ENCODE peak calls at places on chromosome 12, in five cellular contexts. Y is H7, Z is GM04504, E is activated T-cell treated with anti-CD3 and anti-CD28 coated beads for 1 hour, F is NCI-H2107. I is an unnamed sample.

GRCh38 chr12:75690556-75690955 is 179.1 kb upstream of the KRR1 start:
- DNase-seq in F (no peak), Z (peak), Y (no peak), E (no peak), I (no peak)

GRCh38 chr12:63915105-63915830 is 70.8 kb downstream of the SRGAP1 start:
- DNase-seq in Y (no peak), Z (no peak), F (no peak), E (no peak), I (no peak)

GRCh38 chr12:125470838-125471775 is 405.9 kb downstream of the AACS start:
- DNase-seq in F (no peak), E (no peak), Z (no peak), Y (no peak), I (no peak)

GRCh38 chr12:49552899-49553298 is 14.1 kb downstream of the KCNH3 start:
- DNase-seq in F (no peak), E (no peak), Y (no peak), Z (no peak), I (peak)

GRCh38 chr12:49079796-49080195 is 10.0 kb upstream of the RHEBL1 start:
- DNase-seq in F (no peak), Y (no peak), E (no peak), Z (no peak), I (no peak)

GRCh38 chr12:120925740-120926563 is 21.8 kb upstream of the SPPL3 start:
- DNase-seq in E (no peak), Y (no peak), F (no peak), Z (no peak), I (no peak)

GRCh38 chr12:31874961-31875608 is 84.1 kb upstream of the RESF1 start:
- DNase-seq in Y (peak), F (no peak), E (peak), Z (peak), I (peak)

GRCh38 chr12:130916251-130916911 is 37.3 kb upstream of the ADGRD1 start:
- DNase-seq in F (peak), Y (peak), E (no peak), Z (no peak), I (no peak)

GRCh38 chr12:77133566-77133965 is 68.2 kb upstream of the E2F7 start:
- DNase-seq in E (no peak), F (no peak), Z (no peak), Y (peak), I (no peak)

GRCh38 chr12:70101064-70101463 is 142.2 kb upstream of the CNOT2 start:
- DNase-seq in F (no peak), E (no peak), Z (no peak), Y (peak), I (no peak)

GRCh38 chr12:110501378-110501721 is 561 bp downstream of the VPS29 start:
- DNase-seq in E (peak), Y (peak), Z (peak), F (peak), I (no peak)

GRCh38 chr12:69343885-69344612 is 4.1 kb upstream of the LYZ start:
- DNase-seq in E (no peak), Z (no peak), F (no peak), Y (no peak), I (no peak)

GRCh38 chr12:9118161-9118560 is 2.4 kb upstream of the A2M start:
- DNase-seq in E (no peak), Z (no peak), F (no peak), Y (no peak), I (no peak)

I was measured in cardiac septum.